ENCODE peak calls at places on chromosomes 7 and 10, in ten cellular contexts. W is colonic mucosa; R is cardiac muscle cell; Q is PC-9; S is fibroblast of villous mesenchyme; N is gastrocnemius medialis; K is CD8-positive, alpha-beta T cell; M is astrocyte of the spinal cord; U is kidney; C is GM12865. A is an unnamed sample.

GRCh38 chr7:17365776-17366175 is 67.3 kb downstream of the AHR start:
- DNase-seq in W (no peak), R (no peak), Q (no peak), S (no peak), N (no peak), K (no peak), M (no peak), U (no peak), C (no peak), A (no peak)

GRCh38 chr7:31744294-31744874 is 57.4 kb downstream of the PPP1R17 start:
- DNase-seq in W (peak), R (peak), Q (peak), S (peak), N (no peak), K (no peak), M (peak), U (no peak), C (peak), A (no peak)

GRCh38 chr10:44517635-44518034 is 132.7 kb upstream of the CXCL12 start:
- DNase-seq in W (no peak), R (no peak), Q (no peak), S (no peak), N (no peak), K (no peak), M (no peak), U (no peak), C (peak), A (no peak)

GRCh38 chr10:8392216-8392615 is 337.7 kb downstream of the GATA3 start:
- DNase-seq in W (no peak), R (no peak), Q (no peak), S (no peak), N (no peak), K (no peak), M (peak), U (no peak), C (no peak), A (no peak)

GRCh38 chr7:90211391-90212148 is at the start of gene STEAP2:
- DNase-seq in W (peak), R (peak), Q (peak), S (peak), N (peak), K (no peak), M (peak), U (peak), C (peak), A (peak)

GRCh38 chr10:88827718-88828117 is 23.9 kb downstream of the ANKRD22 start:
- DNase-seq in W (no peak), R (no peak), Q (no peak), S (no peak), N (no peak), K (no peak), M (no peak), U (no peak), C (no peak), A (no peak)

GRCh38 chr7:107386543-107386900 is 83.3 kb upstream of the GPR22 start:
- DNase-seq in W (no peak), R (no peak), Q (no peak), S (peak), N (no peak), K (no peak), M (no peak), U (no peak), C (no peak), A (no peak)

GRCh38 chr7:134527979-134528371 is 608 bp downstream of the AKR1B10 start:
- DNase-seq in W (no peak), R (peak), Q (peak), S (peak), N (peak), K (no peak), M (peak), U (no peak), C (no peak), A (no peak)

GRCh38 chr7:154503962-154504550 is 451.9 kb downstream of the DPP6 start:
- DNase-seq in W (no peak), R (peak), Q (no peak), S (peak), N (no peak), K (no peak), M (peak), U (no peak), C (peak), A (no peak)

GRCh38 chr7:83486536-83486935 is 162.4 kb downstream of the SEMA3E start:
- DNase-seq in W (no peak), R (no peak), Q (peak), S (no peak), N (no peak), K (no peak), M (no peak), U (no peak), C (no peak), A (no peak)

GRCh38 chr10:96890172-96890513 is 58.0 kb downstream of the LCOR start:
- DNase-seq in W (no peak), R (no peak), Q (peak), S (no peak), N (no peak), K (no peak), M (no peak), U (no peak), C (no peak), A (no peak)

GRCh38 chr10:70494536-70494935 is 16.0 kb downstream of the PALD1 start:
- DNase-seq in W (no peak), R (no peak), Q (no peak), S (no peak), N (no peak), K (no peak), M (no peak), U (no peak), C (peak), A (no peak)

GRCh38 chr7:43628431-43628830 is 45.5 kb downstream of the STK17A start:
- DNase-seq in W (no peak), R (no peak), Q (no peak), S (no peak), N (no peak), K (no peak), M (no peak), U (no peak), C (no peak), A (no peak)

GRCh38 chr7:93048136-93048930 is 69.4 kb downstream of the SAMD9 start:
- DNase-seq in W (no peak), R (no peak), Q (no peak), S (peak), N (no peak), K (no peak), M (peak), U (no peak), C (no peak), A (no peak)

GRCh38 chr7:118195837-118196474 is 12.0 kb downstream of the LSM8 start:
- DNase-seq in W (peak), R (peak), Q (peak), S (peak), N (no peak), K (no peak), M (peak), U (no peak), C (peak), A (no peak)

GRCh38 chr7:47180268-47180826 is 401.6 kb downstream of the TNS3 start:
- DNase-seq in W (peak), R (peak), Q (peak), S (peak), N (no peak), K (no peak), M (peak), U (no peak), C (peak), A (no peak)

GRCh38 chr10:70174058-70174741 is 3.9 kb upstream of the SAR1A start:
- DNase-seq in W (peak), R (no peak), Q (peak), S (no peak), N (no peak), K (no peak), M (no peak), U (no peak), C (peak), A (no peak)

GRCh38 chr7:69819306-69819705 is 221.0 kb downstream of the AUTS2 start:
- DNase-seq in W (no peak), R (no peak), Q (no peak), S (no peak), N (no peak), K (no peak), M (no peak), U (no peak), C (no peak), A (no peak)

GRCh38 chr10:118592675-118593330 is 2.6 kb downstream of the PRLHR start:
- DNase-seq in W (no peak), R (no peak), Q (no peak), S (no peak), N (no peak), K (no peak), M (no peak), U (no peak), C (no peak), A (no peak)

GRCh38 chr7:44067064-44067951 is 1.9 kb upstream of the PGAM2 start:
- DNase-seq in W (no peak), R (no peak), Q (no peak), S (no peak), N (no peak), K (no peak), M (no peak), U (peak), C (no peak), A (peak)

GRCh38 chr10:113326160-113327111 is 226.4 kb upstream of the HABP2 start:
- DNase-seq in W (no peak), R (no peak), Q (peak), S (peak), N (no peak), K (no peak), M (peak), U (no peak), C (peak), A (no peak)

GRCh38 chr10:132329565-132330485 is 2.2 kb upstream of the LRRC27 start:
- DNase-seq in W (no peak), R (no peak), Q (peak), S (peak), N (no peak), K (no peak), M (peak), U (no peak), C (peak), A (no peak)

DNA sequence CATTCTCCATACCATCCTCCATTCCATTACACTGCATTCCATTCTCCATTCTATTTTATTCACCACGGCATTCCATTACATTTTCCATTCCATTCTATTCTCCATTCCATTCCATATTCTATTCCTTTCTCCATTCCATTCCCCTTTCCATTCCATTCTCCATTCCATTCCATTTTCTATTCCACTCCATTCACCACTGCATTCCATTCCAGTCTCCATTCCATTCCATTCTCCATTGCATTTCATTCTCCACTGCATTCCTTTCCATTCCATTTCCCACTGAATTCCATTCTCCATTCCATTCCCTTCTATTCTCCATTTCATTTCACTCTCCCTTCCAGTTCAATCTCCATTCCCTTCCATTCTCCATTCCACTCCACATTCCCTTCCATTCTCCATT is 79.6 kb downstream of the NSUN6 start:
- DNase-seq in W (no peak), R (no peak), Q (no peak), S (no peak), N (no peak), K (no peak), M (no peak), U (no peak), C (no peak), A (no peak)
- H3K4me3 ChIP-seq in W (no peak), R (no peak), Q (no peak), S (no peak), N (no peak), K (no peak), M (no peak), U (no peak), C (no peak), A (no peak)

GRCh38 chr10:4083509-4084003 is 298.5 kb upstream of the KLF6 start:
- DNase-seq in W (no peak), R (peak), Q (no peak), S (peak), N (no peak), K (no peak), M (no peak), U (no peak), C (no peak), A (no peak)
- TF ChIP-seq CTCF in W (no peak), R (no peak), Q (no peak), S (no peak), N (no peak), K (no peak), M (no peak), U (no peak), C (no peak), A (no peak)

GRCh38 chr10:16183989-16184643 is 252.7 kb upstream of the PTER start:
- DNase-seq in W (no peak), R (no peak), Q (no peak), S (no peak), N (no peak), K (no peak), M (no peak), U (no peak), C (no peak), A (no peak)
- H3K4me3 ChIP-seq in W (no peak), R (no peak), Q (no peak), S (no peak), N (no peak), K (no peak), M (no peak), U (no peak), C (no peak), A (no peak)

GRCh38 chr10:36494386-36494785 is 631.0 kb upstream of the ANKRD30A start:
- DNase-seq in W (no peak), R (no peak), Q (no peak), S (peak), N (no peak), K (no peak), M (peak), U (no peak), C (no peak), A (no peak)
- TF ChIP-seq CTCF in W (no peak), R (no peak), Q (no peak), S (no peak), N (no peak), K (no peak), M (no peak), U (no peak), C (no peak), A (no peak)

DNA sequence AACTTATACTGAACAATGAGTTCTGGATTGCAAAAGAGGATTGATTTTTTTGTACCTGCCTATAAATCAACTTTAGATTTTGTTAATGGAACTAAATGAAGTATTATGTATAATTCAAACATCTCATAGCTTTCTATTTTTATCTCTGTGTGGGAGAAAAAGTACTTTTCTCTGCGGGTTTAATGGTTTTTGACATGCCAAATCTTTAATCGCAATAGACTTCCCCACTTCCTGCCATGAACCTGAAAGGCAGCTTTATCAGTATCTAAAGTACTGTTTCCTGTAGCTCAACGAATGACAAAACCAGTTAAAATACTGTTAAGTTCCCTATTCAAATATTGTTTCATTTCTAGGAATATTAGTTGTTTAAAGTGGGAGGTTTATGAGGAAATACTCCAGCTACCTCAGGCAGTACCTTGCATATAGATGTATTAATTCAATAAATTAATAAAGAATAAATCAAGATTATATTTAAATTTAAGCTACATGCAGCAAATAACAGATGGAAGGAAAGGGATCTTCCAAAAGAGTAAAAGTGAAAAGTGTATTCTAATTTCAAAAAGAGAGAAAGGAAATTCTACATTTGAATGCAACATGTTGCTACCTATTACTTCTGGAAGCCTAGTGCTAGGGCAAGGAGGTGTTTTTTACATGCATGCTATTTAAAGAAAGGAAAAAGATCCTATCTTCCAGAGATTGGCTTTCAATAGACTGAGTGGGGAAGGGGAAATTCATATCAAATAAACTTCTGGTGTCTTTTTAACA is 75.9 kb downstream of the SVOPL start:
- DNase-seq in W (no peak), R (no peak), Q (no peak), S (no peak), N (no peak), K (no peak), M (no peak), U (no peak), C (no peak), A (no peak)
- H3K4me3 ChIP-seq in W (no peak), R (no peak), Q (no peak), S (no peak), N (no peak), K (peak), M (no peak), U (no peak), C (no peak), A (no peak)